ENCODE peak calls at places on chromosomes 12 and 14, in ten cellular contexts. K, B, Y, O, R, S, C, U, F and X are unnamed samples.

GRCh38 chr12:18696971-18697602 is 40.7 kb downstream of the PLCZ1 start:
- DNase-seq in C (no peak), B (no peak), K (peak; percentile 57), U (peak; percentile 4), O (no peak), Y (no peak), R (no peak), S (no peak), F (no peak), X (peak; percentile 65)

GRCh38 chr14:102323102-102323501 is 3.6 kb downstream of the ZNF839 start:
- DNase-seq in B (peak; percentile 75), O (no peak), S (peak; percentile 75), C (peak; percentile 78), F (peak; percentile 71), R (no peak), Y (peak; percentile 80), K (peak; percentile 63), U (peak; percentile 80), X (peak; percentile 84)

GRCh38 chr14:91327661-91328312 is 83.3 kb upstream of the GPR68 start:
- DNase-seq in B (no peak), C (no peak), F (no peak), U (no peak), K (no peak), S (no peak), Y (no peak), O (no peak), R (no peak), X (no peak)

GRCh38 chr14:95288672-95289322 is 30.9 kb downstream of the CLMN start:
- DNase-seq in R (no peak), S (no peak), F (no peak), O (no peak), B (no peak), K (no peak), Y (no peak), C (no peak), U (no peak), X (no peak)

GRCh38 chr14:94646481-94646880 is 34.3 kb downstream of the SERPINA3 start:
- DNase-seq in K (peak; percentile 56), B (no peak), F (no peak), Y (no peak), R (no peak), S (no peak), C (no peak), U (no peak), O (no peak), X (no peak)

GRCh38 chr14:28635387-28635786 is 131.2 kb upstream of the FOXG1 start:
- DNase-seq in K (peak; percentile 35), Y (peak; percentile 41), O (no peak), B (peak; percentile 79), F (no peak), C (no peak), S (peak; percentile 3), R (no peak), U (peak; percentile 44), X (peak; percentile 47)

GRCh38 chr14:92794547-92794941 is 439 bp downstream of the GOLGA5 start:
- DNase-seq in U (no peak), B (peak; percentile 55), C (no peak), Y (no peak), K (no peak), O (no peak), F (no peak), R (no peak), S (no peak), X (peak; percentile 24)

GRCh38 chr12:74337951-74338350 is 199.7 kb upstream of the ATXN7L3B start:
- DNase-seq in R (no peak), S (no peak), C (no peak), O (no peak), F (no peak), K (no peak), U (no peak), Y (no peak), B (no peak), X (peak; percentile 81)

GRCh38 chr12:108823804-108824203 is 33.6 kb downstream of the SSH1 start:
- DNase-seq in U (no peak), S (no peak), C (no peak), F (no peak), B (no peak), Y (no peak), O (no peak), K (no peak), R (no peak), X (no peak)

GRCh38 chr14:89757313-89757939 is 197.1 kb downstream of the EFCAB11 start:
- DNase-seq in O (no peak), K (peak; percentile 15), C (no peak), R (no peak), U (no peak), Y (no peak), B (no peak), F (no peak), S (no peak), X (no peak)

GRCh38 chr12:79927772-79928474 is 7.0 kb downstream of the PPP1R12A start:
- DNase-seq in U (no peak), Y (no peak), C (no peak), B (peak; percentile 48), S (peak; percentile 25), O (peak; percentile 21), R (no peak), K (no peak), F (no peak), X (no peak)

GRCh38 chr12:21239866-21240265 is 94.9 kb downstream of the SLCO1A2 start:
- DNase-seq in R (no peak), B (no peak), S (no peak), F (no peak), O (no peak), C (no peak), U (no peak), Y (no peak), K (no peak), X (no peak)

GRCh38 chr14:26598081-26598671 is 343 bp upstream of the NOVA1 start:
- DNase-seq in C (peak; percentile 96), S (peak; percentile 7), B (no peak), Y (peak; percentile 96), R (no peak), F (peak; percentile 58), K (peak; percentile 87), U (peak; percentile 85), O (peak; percentile 1), X (peak; percentile 14)

GRCh38 chr14:69693823-69694729 is 72.9 kb upstream of the SRSF5 start:
- DNase-seq in B (peak; percentile 60), C (no peak), Y (no peak), R (no peak), U (no peak), K (no peak), S (no peak), F (no peak), O (no peak), X (peak; percentile 63)

GRCh38 chr12:53098354-53098981 is 1.0 kb downstream of the IGFBP6 start:
- DNase-seq in O (no peak), Y (no peak), F (no peak), S (peak; percentile 82), K (no peak), B (no peak), C (peak; percentile 81), U (peak; percentile 62), R (no peak), X (peak; percentile 72)

GRCh38 chr12:106739815-106740552 is 34.5 kb upstream of the RIC8B start:
- DNase-seq in K (no peak), R (no peak), C (no peak), Y (no peak), O (no peak), F (no peak), B (no peak), U (no peak), S (no peak), X (no peak)

GRCh38 chr12:79934309-79935020 is 432 bp downstream of the PPP1R12A start:
- DNase-seq in B (peak; percentile 74), K (no peak), O (peak; percentile 19), R (peak; percentile 32), C (peak; percentile 70), Y (peak; percentile 63), F (no peak), U (no peak), S (peak; percentile 14), X (no peak)

GRCh38 chr14:94460631-94461416 is 8.2 kb upstream of the SERPINA11 start:
- DNase-seq in B (peak; percentile 73), Y (no peak), K (no peak), S (no peak), R (no peak), F (no peak), U (no peak), O (no peak), C (no peak), X (no peak)

GRCh38 chr12:32080435-32080834 is 26.2 kb upstream of the BICD1 start:
- DNase-seq in O (no peak), Y (no peak), F (no peak), S (no peak), U (no peak), C (no peak), B (no peak), K (no peak), R (no peak), X (no peak)

GRCh38 chr12:124510301-124510970 is 57.0 kb downstream of the NCOR2 start:
- DNase-seq in B (peak; percentile 66), Y (peak; percentile 75), C (no peak), R (no peak), F (no peak), K (no peak), U (no peak), O (no peak), S (no peak), X (peak; percentile 33)

GRCh38 chr14:35808076-35808657 is 928 bp downstream of the RALGAPA1 start:
- DNase-seq in F (no peak), O (no peak), S (no peak), K (no peak), U (no peak), R (peak; percentile 10), C (no peak), B (peak; percentile 80), Y (peak; percentile 39), X (peak; percentile 72)

GRCh38 chr14:59278111-59278510 is 89.6 kb downstream of the DAAM1 start:
- DNase-seq in R (no peak), O (no peak), U (peak; percentile 63), F (no peak), C (no peak), S (peak; percentile 55), Y (no peak), K (peak; percentile 69), B (no peak), X (peak; percentile 91)

GRCh38 chr12:105013892-105014291 is 27.8 kb downstream of the NOPCHAP1 start:
- DNase-seq in R (no peak), B (no peak), O (no peak), Y (no peak), S (peak; percentile 8), F (no peak), C (no peak), K (peak; percentile 46), U (no peak), X (peak; percentile 18)

GRCh38 chr12:95141305-95141704 is 67.9 kb upstream of the NR2C1 start:
- DNase-seq in O (no peak), K (no peak), C (no peak), S (no peak), R (no peak), B (no peak), Y (no peak), U (no peak), F (no peak), X (no peak)

GRCh38 chr14:90649096-90649495 is 167.1 kb downstream of the TTC7B start:
- DNase-seq in F (no peak), O (no peak), U (peak; percentile 90), R (no peak), B (no peak), Y (no peak), K (peak; percentile 91), C (no peak), S (no peak), X (no peak)

GRCh38 chr12:79886917-79887519 is 47.9 kb downstream of the PPP1R12A start:
- DNase-seq in S (peak; percentile 30), R (no peak), Y (peak; percentile 14), K (peak; percentile 43), U (peak; percentile 36), B (peak; percentile 86), C (no peak), O (no peak), F (no peak), X (peak; percentile 65)

GRCh38 chr12:64707362-64707761 is 51.8 kb downstream of the GNS start:
- DNase-seq in B (no peak), S (no peak), R (no peak), C (no peak), F (no peak), Y (no peak), U (no peak), O (no peak), K (no peak), X (peak; percentile 24)

GRCh38 chr12:123267991-123268843 is 3.4 kb downstream of the CDK2AP1 start:
- DNase-seq in B (no peak), S (no peak), R (no peak), O (no peak), K (no peak), Y (peak; percentile 87), C (peak; percentile 77), U (no peak), F (peak; percentile 64), X (no peak)